ENCODE peak calls at places on chromosome 15, in five cellular contexts. J is lower leg skin, Y is neural crest cell, C is A549, X is AG09309. N is an unnamed sample.

GRCh38 chr15:74011610-74012009 is 17.1 kb downstream of the PML start:
- DNase-seq in C (no peak), J (peak), X (no peak), Y (no peak), N (no peak)

GRCh38 chr15:85312486-85312885 is 67.9 kb upstream of the AKAP13 start:
- DNase-seq in Y (no peak), X (no peak), J (no peak), C (no peak), N (no peak)

GRCh38 chr15:21270474-21270873 is 169.8 kb downstream of the POTEB3 start:
- DNase-seq in J (no peak), X (no peak), Y (no peak), C (no peak), N (no peak)

GRCh38 chr15:63884953-63885352 is 51.2 kb upstream of the HERC1 start:
- DNase-seq in Y (no peak), J (no peak), X (no peak), C (no peak), N (no peak)

GRCh38 chr15:88529021-88529630 is 17.4 kb downstream of the DET1 start:
- DNase-seq in C (no peak), J (no peak), Y (no peak), X (peak), N (no peak)

GRCh38 chr15:40565333-40566238 is 744 bp upstream of the CCDC32 start:
- DNase-seq in X (no peak), J (no peak), Y (no peak), C (no peak), N (no peak)

GRCh38 chr15:39135989-39136388 is 444.9 kb upstream of the THBS1 start:
- DNase-seq in Y (no peak), X (peak), C (no peak), J (no peak), N (no peak)

GRCh38 chr15:40295870-40296560 is 11.7 kb downstream of the PLCB2 start:
- DNase-seq in C (no peak), Y (no peak), X (no peak), J (no peak), N (no peak)

GRCh38 chr15:80798911-80799310 is 19.7 kb downstream of the CEMIP start:
- DNase-seq in Y (no peak), J (peak), X (no peak), C (no peak), N (no peak)

GRCh38 chr15:65334586-65335231 is 30.2 kb downstream of the RNU5B-1 start:
- DNase-seq in X (no peak), Y (no peak), J (no peak), C (no peak), N (no peak)

GRCh38 chr15:69874321-69874720 is 223.4 kb downstream of the TLE3 start:
- DNase-seq in X (no peak), C (no peak), Y (no peak), J (no peak), N (no peak)

GRCh38 chr15:32682569-32682968 is 35.2 kb upstream of the GREM1 start:
- DNase-seq in C (no peak), Y (no peak), X (peak), J (no peak), N (no peak)

GRCh38 chr15:89184367-89184766 is 37.0 kb downstream of the RLBP1 start:
- DNase-seq in C (no peak), X (no peak), Y (no peak), J (no peak), N (no peak)

GRCh38 chr15:76057332-76058000 is 2.3 kb upstream of the TMEM266 start:
- DNase-seq in X (peak), Y (peak), C (peak), J (no peak), N (no peak)

GRCh38 chr15:50353999-50354837 is 780 bp downstream of the GABPB1 start:
- DNase-seq in Y (peak), J (peak), X (peak), C (peak), N (peak)

GRCh38 chr15:68719676-68720075 is 101.0 kb downstream of the ANP32A start:
- DNase-seq in X (no peak), C (no peak), Y (no peak), J (no peak), N (no peak)

GRCh38 chr15:48681274-48681840 is 35.8 kb upstream of the FBN1 start:
- DNase-seq in C (no peak), J (no peak), X (peak), Y (no peak), N (no peak)

GRCh38 chr15:84685304-84685703 is 27.3 kb upstream of the NMB start:
- DNase-seq in J (peak), C (no peak), X (peak), Y (no peak), N (peak)

GRCh38 chr15:55507567-55507966 is 467 bp downstream of the DNAAF4 start:
- DNase-seq in C (no peak), X (no peak), J (no peak), Y (no peak), N (no peak)

DNA sequence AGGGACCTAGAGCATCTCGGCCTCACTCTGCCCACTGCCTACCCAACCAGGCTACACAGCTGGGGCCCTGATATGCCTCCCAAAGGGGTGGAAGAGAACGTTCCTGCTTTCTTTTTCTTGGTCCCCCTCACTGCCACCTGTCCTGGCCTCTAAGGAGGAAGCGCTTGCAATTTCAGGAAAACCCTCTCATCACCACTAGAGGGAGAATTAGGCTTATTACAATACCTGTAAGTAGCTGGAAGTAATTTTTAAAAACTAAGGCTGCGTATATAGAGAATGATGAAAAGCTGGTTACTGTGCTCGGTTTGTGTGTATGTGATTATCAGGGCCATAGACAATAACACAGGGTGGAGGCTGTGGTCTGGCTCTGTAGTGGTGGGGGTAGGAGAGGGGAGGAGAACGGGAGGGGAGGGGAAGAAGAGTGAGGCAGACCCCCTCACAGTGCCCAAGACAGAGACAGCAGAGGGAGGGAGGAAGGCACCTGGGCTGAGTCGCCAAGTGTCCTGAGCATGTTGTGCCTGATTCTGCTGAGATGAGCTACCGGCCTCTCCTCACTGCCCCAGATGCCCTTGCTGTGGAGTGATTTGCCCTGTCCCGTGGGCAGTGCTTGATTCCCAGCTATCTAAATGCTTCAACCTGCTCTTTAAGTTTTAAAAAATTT is 3.3 kb downstream of the GABRG3 start:
- DNase-seq in C (peak), X (no peak), Y (no peak), J (no peak), N (no peak)
- TF ChIP-seq CTCF in C (peak), X (no peak), Y (peak), J (no peak), N (no peak)

GRCh38 chr15:51536965-51537574 is 85.5 kb downstream of the DMXL2 start:
- DNase-seq in Y (no peak), X (no peak), C (peak), J (no peak), N (peak)
- TF ChIP-seq CTCF in Y (peak), X (peak), C (peak), J (no peak), N (no peak)

DNA sequence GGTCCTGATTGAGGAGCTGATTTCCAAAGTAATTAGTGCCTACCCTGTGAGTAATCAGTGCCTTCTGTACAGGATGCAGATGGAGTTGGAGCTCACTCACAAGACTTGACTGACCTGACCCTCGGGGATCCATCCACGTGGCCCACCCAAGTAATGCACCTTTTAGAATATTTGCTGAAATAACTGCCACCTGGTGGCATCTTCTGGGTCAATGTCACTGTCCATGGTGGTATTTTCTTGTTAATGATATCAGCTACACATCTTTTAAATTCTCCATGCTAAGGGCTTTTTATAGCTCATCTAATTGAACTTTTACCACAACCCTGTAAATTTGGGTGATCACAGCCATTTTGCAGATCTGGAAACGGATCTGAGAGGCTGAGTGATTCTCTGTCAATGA is 74.3 kb upstream of the ANKRD34C start:
- DNase-seq in C (no peak), J (peak), X (no peak), Y (no peak), N (no peak)
- TF ChIP-seq CTCF in C (peak), J (no peak), X (no peak), Y (no peak), N (no peak)

GRCh38 chr15:46309914-46310313 is 675.1 kb downstream of the SQOR start:
- DNase-seq in J (no peak), Y (no peak), X (no peak), C (no peak), N (no peak)

GRCh38 chr15:46316024-46316423 is 681.2 kb downstream of the SQOR start:
- DNase-seq in X (no peak), C (no peak), J (no peak), Y (no peak), N (no peak)

GRCh38 chr15:46312133-46312740 is 677.4 kb downstream of the SQOR start:
- DNase-seq in X (no peak), J (peak), Y (peak), C (peak), N (peak)

DNA sequence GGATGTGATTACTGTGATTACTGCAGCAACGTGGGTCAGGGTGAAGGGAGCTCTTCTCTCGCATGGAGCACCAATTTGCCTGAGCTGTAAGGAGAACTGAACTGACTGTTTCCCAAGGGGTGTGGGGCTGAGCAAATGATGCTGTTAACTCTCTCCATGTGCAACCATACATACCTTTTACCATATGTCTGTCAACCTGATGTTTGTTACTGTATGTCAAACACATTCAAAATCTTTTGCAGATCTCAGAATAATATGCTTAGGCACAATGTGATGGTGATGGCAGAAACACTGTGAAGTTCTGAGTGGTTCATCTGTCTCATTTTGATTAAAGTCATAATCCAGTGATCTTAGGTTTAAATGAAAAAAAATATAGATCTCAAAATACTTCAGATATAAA is 680.7 kb downstream of the SQOR start:
- DNase-seq in X (no peak), J (no peak), Y (no peak), C (no peak), N (no peak)
- TF ChIP-seq CTCF in X (no peak), J (no peak), Y (no peak), C (no peak), N (no peak)

DNA sequence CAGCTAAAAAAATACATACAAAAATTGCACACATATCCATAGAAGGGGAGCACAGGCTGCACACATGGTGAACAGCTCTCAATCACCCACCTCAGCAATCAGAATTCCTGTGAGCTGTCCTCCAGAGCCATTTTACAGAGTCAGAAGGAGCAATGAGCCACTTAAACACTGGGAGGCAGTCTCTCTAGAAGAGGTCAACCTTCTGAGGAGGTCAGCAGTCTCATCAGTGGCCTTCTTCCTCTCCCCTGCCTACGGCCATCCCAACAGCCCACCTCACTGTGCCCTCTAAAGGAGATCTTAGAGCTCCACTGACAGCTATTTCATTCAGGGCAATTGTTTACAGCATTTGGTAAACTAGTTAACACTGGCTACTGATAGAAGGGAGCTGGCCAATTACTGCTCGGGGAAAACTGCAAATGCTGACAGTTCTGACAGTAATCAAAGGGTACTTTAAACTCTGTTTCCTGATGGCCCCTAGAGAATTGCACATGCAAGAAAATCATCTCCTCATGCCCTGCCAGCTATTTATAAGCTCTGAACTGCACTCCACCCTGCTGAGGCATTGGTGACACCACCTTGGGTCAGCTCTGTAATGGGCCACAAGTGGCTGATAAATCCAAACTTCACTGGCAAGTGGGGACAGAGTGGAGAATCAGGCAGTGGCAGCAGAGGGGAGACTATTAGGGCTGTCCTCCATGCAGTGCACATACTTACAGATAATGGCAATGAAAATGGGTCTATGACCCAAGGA is 42.1 kb upstream of the TSPAN3 start:
- DNase-seq in Y (no peak), X (no peak), C (no peak), J (peak), N (no peak)
- TF ChIP-seq CTCF in Y (peak), X (no peak), C (no peak), J (no peak), N (no peak)

DNA sequence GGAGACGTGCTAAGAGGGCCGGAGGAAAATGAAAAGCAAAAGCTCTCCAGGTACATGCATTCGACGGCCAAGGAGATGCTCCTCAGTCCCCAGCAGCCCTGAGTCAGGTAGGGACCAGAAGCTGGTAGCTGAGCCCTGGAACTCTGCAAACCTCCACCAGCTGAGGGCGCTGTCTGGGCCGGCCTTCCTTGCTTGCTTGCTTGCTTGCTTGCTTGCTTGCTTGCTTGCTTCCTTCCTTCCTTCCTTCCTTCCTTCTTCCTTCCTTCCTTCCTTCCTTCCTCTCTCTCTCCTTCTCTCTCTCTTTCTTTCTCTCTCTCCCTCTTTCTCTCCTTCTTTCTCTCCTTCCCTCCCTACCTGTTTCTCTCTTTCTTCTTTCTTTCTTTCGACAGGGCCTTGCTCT is 94.6 kb upstream of the RASGRF1 start:
- DNase-seq in X (no peak), Y (peak), J (peak), C (no peak), N (no peak)
- TF ChIP-seq CTCF in X (peak), Y (peak), J (no peak), C (no peak), N (no peak)

GRCh38 chr15:25739687-25740121 is 123.4 kb downstream of the ATP10A start:
- DNase-seq in J (no peak), C (peak), Y (peak), X (no peak), N (no peak)
- TF ChIP-seq CTCF in J (no peak), C (peak), Y (peak), X (peak), N (no peak)

DNA sequence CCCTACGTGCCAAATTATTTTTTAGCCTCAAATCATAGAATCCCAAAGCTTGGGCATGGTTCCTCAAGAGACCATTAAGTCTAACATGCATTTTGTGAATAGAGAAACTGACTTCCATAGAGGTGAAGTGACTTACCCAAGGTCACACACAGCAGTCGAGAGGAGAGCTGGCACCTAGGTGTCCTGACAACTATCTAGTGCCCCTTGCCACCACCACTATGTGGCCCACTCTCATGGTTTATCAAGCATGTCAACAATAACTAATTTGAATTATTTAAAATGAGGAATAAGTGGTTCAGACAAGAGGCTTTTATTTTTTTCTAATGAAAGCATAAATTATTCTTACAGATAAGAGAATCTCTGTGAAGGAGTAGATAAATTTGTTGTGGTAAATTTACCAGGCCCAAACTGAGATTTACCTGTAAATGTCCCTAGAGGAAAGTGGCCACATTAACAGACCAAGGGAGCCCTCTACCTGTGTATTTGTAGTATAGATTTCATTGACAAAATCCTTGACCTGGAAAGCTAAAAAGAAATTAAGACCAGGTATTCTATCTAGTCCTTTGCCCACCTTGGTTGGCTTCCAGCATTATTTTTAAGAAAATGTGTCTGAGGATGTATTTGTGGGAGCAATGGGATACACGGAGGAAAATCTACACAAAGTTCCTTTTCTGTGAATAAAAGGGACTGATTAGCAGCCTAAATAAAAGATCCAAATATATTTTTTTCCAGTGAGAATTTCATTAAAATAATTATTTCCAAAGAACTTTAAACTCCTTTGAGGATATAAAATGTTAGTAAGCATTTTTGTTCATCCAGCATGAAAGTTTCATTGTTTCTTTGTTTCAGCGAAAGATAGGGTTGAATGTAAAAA is 49.1 kb downstream of the IQCH start:
- DNase-seq in C (peak), Y (no peak), X (no peak), J (no peak), N (no peak)
- TF ChIP-seq CTCF in C (peak), Y (peak), X (peak), J (no peak), N (peak)

GRCh38 chr15:30033763-30034162 is 49.0 kb upstream of the GOLGA8J start:
- DNase-seq in Y (no peak), X (no peak), J (no peak), C (no peak), N (no peak)

GRCh38 chr15:30033211-30033610 is 49.5 kb upstream of the GOLGA8J start:
- DNase-seq in C (no peak), J (no peak), X (no peak), Y (no peak), N (no peak)

GRCh38 chr15:30036304-30036703 is 46.5 kb upstream of the GOLGA8J start:
- DNase-seq in C (no peak), X (no peak), Y (no peak), J (no peak), N (no peak)

GRCh38 chr15:30030350-30030749 is 52.4 kb upstream of the GOLGA8J start:
- DNase-seq in X (no peak), J (no peak), C (no peak), Y (no peak), N (no peak)
- TF ChIP-seq CTCF in X (peak), J (no peak), C (peak), Y (no peak), N (no peak)

N was measured in tibial nerve.